ENCODE peak calls at places on chromosomes 11 and 22, in six cellular contexts. One of them, this sample, is unnamed. For H3K4me1, the result is how much of the 10 kb centered on the place peaks cover.

GRCh38 chr22:24144471-24145115 is 36.7 kb upstream of the SUSD2 start:
- DNase-seq in left lung: no peak
- DNase-seq in ovary: no peak
- DNase-seq in pancreas: no peak
- DNase-seq in mesenchymal stem cell: no peak
- DNase-seq in thoracic aorta: no peak
- DNase-seq in this sample: no peak

GRCh38 chr11:68903631-68904457 is at the start of the genes IGHMBP2 and MRPL21:
- DNase-seq in left lung: peak
- DNase-seq in ovary: peak
- DNase-seq in pancreas: peak
- DNase-seq in mesenchymal stem cell: peak
- DNase-seq in thoracic aorta: peak
- DNase-seq in this sample: peak

GRCh38 chr22:24141586-24141985 is 39.7 kb upstream of the SUSD2 start:
- DNase-seq in left lung: no peak
- DNase-seq in ovary: no peak
- DNase-seq in pancreas: no peak
- DNase-seq in mesenchymal stem cell: peak
- DNase-seq in thoracic aorta: no peak
- DNase-seq in this sample: peak

GRCh38 chr22:29689872-29690213 is 30.0 kb upstream of the CABP7 start:
- DNase-seq in left lung: peak
- DNase-seq in ovary: peak
- DNase-seq in pancreas: peak
- DNase-seq in mesenchymal stem cell: peak
- DNase-seq in thoracic aorta: no peak
- DNase-seq in this sample: no peak

GRCh38 chr11:68031136-68031459 is 617 bp downstream of the NDUFS8 start:
- DNase-seq in left lung: no peak
- DNase-seq in ovary: no peak
- DNase-seq in pancreas: no peak
- DNase-seq in mesenchymal stem cell: peak
- DNase-seq in thoracic aorta: no peak
- DNase-seq in this sample: no peak

GRCh38 chr11:116503216-116504160 is 269.3 kb downstream of the BUD13 start:
- DNase-seq in left lung: no peak
- DNase-seq in ovary: no peak
- DNase-seq in pancreas: no peak
- DNase-seq in mesenchymal stem cell: no peak
- DNase-seq in thoracic aorta: no peak
- DNase-seq in this sample: no peak

GRCh38 chr11:73240190-73240781 is 22.2 kb downstream of the P2RY2 start:
- DNase-seq in left lung: no peak
- DNase-seq in ovary: peak
- DNase-seq in pancreas: no peak
- DNase-seq in mesenchymal stem cell: peak
- DNase-seq in thoracic aorta: peak
- DNase-seq in this sample: no peak

GRCh38 chr22:28978158-28978557 is 83.5 kb downstream of the C22orf31 start:
- DNase-seq in left lung: no peak
- DNase-seq in ovary: no peak
- DNase-seq in pancreas: no peak
- DNase-seq in mesenchymal stem cell: peak
- DNase-seq in thoracic aorta: no peak
- DNase-seq in this sample: no peak

GRCh38 chr22:49136816-49137180 is 690.9 kb downstream of the BRD1 start:
- DNase-seq in left lung: no peak
- DNase-seq in ovary: no peak
- DNase-seq in pancreas: no peak
- DNase-seq in mesenchymal stem cell: no peak
- DNase-seq in thoracic aorta: no peak
- DNase-seq in this sample: no peak

GRCh38 chr11:117186431-117186761 is 7.9 kb downstream of the SIDT2 start:
- DNase-seq in left lung: peak
- DNase-seq in ovary: peak
- DNase-seq in pancreas: no peak
- DNase-seq in mesenchymal stem cell: no peak
- DNase-seq in thoracic aorta: no peak
- DNase-seq in this sample: no peak

GRCh38 chr11:61364012-61364396 is 1.8 kb downstream of the TMEM138 start:
- DNase-seq in left lung: no peak
- DNase-seq in ovary: no peak
- DNase-seq in pancreas: no peak
- DNase-seq in mesenchymal stem cell: no peak
- DNase-seq in thoracic aorta: no peak
- DNase-seq in this sample: no peak

GRCh38 chr22:42432818-42433217 is 615 bp upstream of the NFAM1 start:
- DNase-seq in left lung: no peak
- DNase-seq in ovary: no peak
- DNase-seq in pancreas: no peak
- DNase-seq in mesenchymal stem cell: no peak
- DNase-seq in thoracic aorta: no peak
- DNase-seq in this sample: no peak

GRCh38 chr11:99432677-99433076 is 411.9 kb downstream of the CNTN5 start:
- DNase-seq in left lung: no peak
- DNase-seq in ovary: no peak
- DNase-seq in pancreas: no peak
- DNase-seq in mesenchymal stem cell: no peak
- DNase-seq in thoracic aorta: no peak
- DNase-seq in this sample: no peak

GRCh38 chr22:39384750-39385480 is 14.7 kb upstream of the TAB1 start:
- DNase-seq in left lung: no peak
- DNase-seq in ovary: no peak
- DNase-seq in pancreas: no peak
- DNase-seq in mesenchymal stem cell: peak
- DNase-seq in thoracic aorta: no peak
- DNase-seq in this sample: no peak

GRCh38 chr22:49951678-49951985 is 8.9 kb upstream of the PIM3 start:
- DNase-seq in left lung: peak
- DNase-seq in ovary: no peak
- DNase-seq in pancreas: no peak
- DNase-seq in mesenchymal stem cell: no peak
- DNase-seq in thoracic aorta: no peak
- DNase-seq in this sample: no peak

GRCh38 chr22:49295465-49295743 is 532.3 kb downstream of the BRD1 start:
- DNase-seq in left lung: no peak
- DNase-seq in ovary: no peak
- DNase-seq in pancreas: no peak
- DNase-seq in mesenchymal stem cell: no peak
- DNase-seq in thoracic aorta: no peak
- DNase-seq in this sample: no peak

GRCh38 chr11:69359735-69360470 is 65.9 kb downstream of the MYEOV start:
- DNase-seq in left lung: no peak
- DNase-seq in ovary: no peak
- DNase-seq in pancreas: no peak
- DNase-seq in mesenchymal stem cell: peak
- DNase-seq in thoracic aorta: no peak
- DNase-seq in this sample: no peak

GRCh38 chr22:38436629-38437395 is 18.2 kb downstream of the KCNJ4 start:
- DNase-seq in left lung: no peak
- DNase-seq in ovary: no peak
- DNase-seq in pancreas: no peak
- DNase-seq in mesenchymal stem cell: no peak
- DNase-seq in thoracic aorta: no peak
- DNase-seq in this sample: no peak

GRCh38 chr11:62708423-62709261 is 1.2 kb downstream of the GNG3 start:
- DNase-seq in left lung: no peak
- DNase-seq in ovary: peak
- DNase-seq in pancreas: peak
- DNase-seq in mesenchymal stem cell: no peak
- DNase-seq in thoracic aorta: no peak
- DNase-seq in this sample: no peak

GRCh38 chr11:68269414-68270081 is 2.2 kb downstream of the C11orf24 start:
- DNase-seq in left lung: no peak
- DNase-seq in ovary: no peak
- DNase-seq in pancreas: no peak
- DNase-seq in mesenchymal stem cell: peak
- DNase-seq in thoracic aorta: no peak
- DNase-seq in this sample: no peak

GRCh38 chr11:8839957-8840945 is 70.7 kb upstream of the AKIP1 start:
- DNase-seq in left lung: no peak
- DNase-seq in ovary: no peak
- DNase-seq in pancreas: peak
- DNase-seq in mesenchymal stem cell: peak
- DNase-seq in thoracic aorta: no peak
- DNase-seq in this sample: no peak

GRCh38 chr22:48563966-48564330 is 1263.7 kb downstream of the BRD1 start:
- DNase-seq in left lung: peak
- DNase-seq in ovary: no peak
- DNase-seq in pancreas: no peak
- DNase-seq in mesenchymal stem cell: no peak
- DNase-seq in thoracic aorta: no peak
- DNase-seq in this sample: no peak

DNA sequence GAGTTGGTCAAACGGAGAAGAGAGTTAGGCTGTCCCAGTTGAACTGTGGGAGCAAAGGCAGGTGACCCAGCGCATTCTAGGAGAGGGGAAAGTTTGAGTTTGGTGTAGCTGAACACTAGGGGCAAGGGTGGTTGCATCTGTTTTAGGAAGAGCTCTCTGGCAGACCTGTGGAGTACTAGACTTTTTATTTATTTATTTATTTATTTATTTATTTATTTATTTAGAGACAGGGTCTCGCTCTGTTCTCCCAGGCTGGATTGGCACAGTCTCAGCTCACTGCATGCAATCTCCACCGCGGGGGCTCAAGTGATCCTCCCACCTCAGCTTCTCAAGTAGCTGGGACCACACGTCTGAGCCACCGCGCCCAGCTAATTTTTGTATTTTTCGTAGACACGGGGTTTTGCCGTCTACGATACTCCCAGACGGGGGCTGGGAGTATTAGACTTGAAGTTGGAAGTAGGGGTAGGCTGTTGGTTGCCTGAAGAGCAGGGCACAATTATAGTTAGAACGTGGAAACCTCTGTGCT is 947 bp upstream of the ACER3 start:
- DNase-seq in left lung: no peak
- DNase-seq in ovary: peak
- DNase-seq in pancreas: no peak
- DNase-seq in mesenchymal stem cell: no peak
- DNase-seq in thoracic aorta: no peak
- DNase-seq in this sample: no peak
- H3K4me1 ChIP-seq in left lung: under half
- H3K4me1 ChIP-seq in ovary: under half
- H3K4me1 ChIP-seq in pancreas: under half
- H3K4me1 ChIP-seq in mesenchymal stem cell: under half
- H3K4me1 ChIP-seq in thoracic aorta: under half
- H3K4me1 ChIP-seq in this sample: under half

GRCh38 chr11:33268945-33269567 is 11.9 kb downstream of the HIPK3 start:
- DNase-seq in left lung: no peak
- DNase-seq in ovary: no peak
- DNase-seq in pancreas: no peak
- DNase-seq in mesenchymal stem cell: peak
- DNase-seq in thoracic aorta: no peak
- DNase-seq in this sample: no peak

GRCh38 chr11:33266418-33267215 is 9.4 kb downstream of the HIPK3 start:
- DNase-seq in left lung: no peak
- DNase-seq in ovary: peak
- DNase-seq in pancreas: no peak
- DNase-seq in mesenchymal stem cell: peak
- DNase-seq in thoracic aorta: no peak
- DNase-seq in this sample: no peak

GRCh38 chr11:33269822-33270221 is 12.6 kb downstream of the HIPK3 start:
- DNase-seq in left lung: no peak
- DNase-seq in ovary: no peak
- DNase-seq in pancreas: no peak
- DNase-seq in mesenchymal stem cell: no peak
- DNase-seq in thoracic aorta: no peak
- DNase-seq in this sample: no peak

GRCh38 chr11:33273656-33274055 is 16.5 kb downstream of the HIPK3 start:
- DNase-seq in left lung: no peak
- DNase-seq in ovary: no peak
- DNase-seq in pancreas: no peak
- DNase-seq in mesenchymal stem cell: no peak
- DNase-seq in thoracic aorta: no peak
- DNase-seq in this sample: no peak

DNA sequence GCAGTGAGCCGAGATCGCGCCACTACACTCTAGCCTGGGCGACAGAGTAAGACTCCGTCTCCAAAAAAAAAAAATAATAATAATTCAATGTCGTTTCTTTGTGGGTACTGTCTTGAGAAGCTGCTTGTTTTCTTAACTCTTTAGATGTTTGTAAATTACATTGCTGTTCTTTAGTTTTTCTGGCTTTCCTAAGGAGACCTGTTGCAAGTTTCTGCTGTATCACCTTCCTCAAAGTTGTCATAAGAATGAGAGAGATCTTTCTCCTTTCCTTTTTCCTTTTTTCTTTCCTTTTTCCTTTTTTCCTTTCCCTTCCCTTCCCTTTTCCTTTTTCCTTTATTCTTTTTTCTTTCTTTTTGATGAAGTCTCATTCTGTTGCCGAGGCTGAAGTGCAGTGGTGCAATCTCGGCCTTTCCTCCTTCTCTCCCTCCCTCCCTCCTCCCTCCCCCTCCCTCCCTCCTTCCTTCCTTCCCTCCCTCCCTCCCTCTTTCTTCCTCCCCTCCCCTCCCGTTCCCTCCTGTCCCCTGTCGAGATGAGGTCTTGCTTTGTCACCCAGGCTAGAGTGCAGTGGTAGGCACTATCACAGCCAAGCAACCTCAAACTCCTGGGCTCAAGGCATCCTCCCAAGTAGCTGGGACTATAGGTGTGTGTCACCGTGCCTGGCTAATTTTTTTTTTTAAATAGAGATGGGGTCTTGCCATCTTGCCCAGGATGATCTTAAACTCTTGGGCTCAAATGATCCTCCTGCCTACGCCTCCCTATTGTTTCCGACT is 15.3 kb downstream of the HIPK3 start:
- DNase-seq in left lung: no peak
- DNase-seq in ovary: no peak
- DNase-seq in pancreas: no peak
- DNase-seq in mesenchymal stem cell: no peak
- DNase-seq in thoracic aorta: no peak
- DNase-seq in this sample: no peak
- H3K4me1 ChIP-seq in left lung: under half
- H3K4me1 ChIP-seq in ovary: under half
- H3K4me1 ChIP-seq in pancreas: under half
- H3K4me1 ChIP-seq in mesenchymal stem cell: under half
- H3K4me1 ChIP-seq in thoracic aorta: half or more
- H3K4me1 ChIP-seq in this sample: under half

GRCh38 chr11:46114378-46114777 is 6.9 kb downstream of the PHF21A start:
- DNase-seq in left lung: no peak
- DNase-seq in ovary: no peak
- DNase-seq in pancreas: no peak
- DNase-seq in mesenchymal stem cell: no peak
- DNase-seq in thoracic aorta: no peak
- DNase-seq in this sample: no peak
- H3K4me1 ChIP-seq in left lung: under half
- H3K4me1 ChIP-seq in ovary: under half
- H3K4me1 ChIP-seq in pancreas: under half
- H3K4me1 ChIP-seq in mesenchymal stem cell: under half
- H3K4me1 ChIP-seq in thoracic aorta: under half
- H3K4me1 ChIP-seq in this sample: under half

DNA sequence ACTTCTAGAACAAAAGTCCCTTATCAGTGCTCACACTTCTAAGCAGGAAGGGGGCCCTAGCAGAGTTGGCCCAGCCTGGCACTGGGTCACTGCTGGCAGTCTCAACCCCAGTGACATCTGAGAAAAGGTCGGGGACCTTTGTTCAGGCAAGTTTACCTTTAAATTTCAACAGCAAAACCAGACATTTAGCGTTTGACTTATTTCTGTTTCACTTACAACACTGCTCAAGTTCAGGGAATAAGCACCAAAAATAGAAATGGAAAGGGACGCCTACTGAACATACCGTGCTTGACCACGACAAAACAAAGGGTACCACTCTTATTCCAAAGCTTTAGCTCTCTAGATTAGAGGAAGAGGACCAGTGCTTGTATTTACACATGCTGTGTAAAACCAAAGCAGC is 26.2 kb downstream of the PITPNB start:
- DNase-seq in left lung: no peak
- DNase-seq in ovary: no peak
- DNase-seq in pancreas: no peak
- DNase-seq in mesenchymal stem cell: no peak
- DNase-seq in thoracic aorta: no peak
- DNase-seq in this sample: no peak
- H3K4me1 ChIP-seq in left lung: under half
- H3K4me1 ChIP-seq in ovary: under half
- H3K4me1 ChIP-seq in pancreas: under half
- H3K4me1 ChIP-seq in mesenchymal stem cell: under half
- H3K4me1 ChIP-seq in thoracic aorta: under half
- H3K4me1 ChIP-seq in this sample: under half